ENCODE peak calls at places on chromosome 1, in five cellular contexts. I is Right ventricle myocardium superior; B is Kasumi-1; P is CD4-positive, CD25-positive, alpha-beta regulatory T cell; X is iPS-NIHi11. O is an unnamed sample.

GRCh38 chr1:231631717-231632116 is 5.1 kb downstream of the DISC1 start:
- DNase-seq in I (no peak), B (no peak), X (no peak), P (no peak), O (no peak)

GRCh38 chr1:238485062-238485905 is 594.6 kb upstream of the ZP4 start:
- DNase-seq in B (no peak), I (no peak), X (peak), P (no peak), O (no peak)

GRCh38 chr1:171845998-171846397 is 4.7 kb downstream of the DNM3 start:
- DNase-seq in B (no peak), X (no peak), I (no peak), P (no peak), O (no peak)

GRCh38 chr1:224757508-224757907 is 141.4 kb downstream of the CNIH3 start:
- DNase-seq in B (no peak), X (no peak), I (no peak), P (no peak), O (no peak)

GRCh38 chr1:89525169-89525855 is 683 bp downstream of the LRRC8B start:
- DNase-seq in B (peak), I (peak), P (peak), X (no peak), O (no peak)

GRCh38 chr1:158813159-158813558 is 18.0 kb upstream of the MNDA start:
- DNase-seq in I (no peak), X (no peak), B (peak), P (no peak), O (peak)

GRCh38 chr1:202200669-202201068 is 7.1 kb downstream of the LGR6 start:
- DNase-seq in B (no peak), X (no peak), P (no peak), I (peak), O (no peak)

GRCh38 chr1:201260236-201260591 is 23.1 kb upstream of the PKP1 start:
- DNase-seq in X (peak), B (no peak), P (no peak), I (no peak), O (no peak)

GRCh38 chr1:2412773-2413494 is 570 bp upstream of the PEX10 start:
- DNase-seq in B (peak), I (no peak), X (peak), P (no peak), O (no peak)

GRCh38 chr1:6401673-6402072 is 8.1 kb upstream of the ACOT7 start:
- DNase-seq in I (no peak), P (no peak), B (no peak), X (no peak), O (peak)